ENCODE peak calls at places on chromosomes 5 and 9, in four cellular contexts. One of them, this sample, is unnamed.
A peak's percentile ranks its signal among the peaks of the same experiment; 100 is the strongest.

GRCh38 chr5:22986281-22986680 is 133.1 kb upstream of the CDH12 start:
- DNase-seq in GM12878: no peak
- DNase-seq in SK-N-SH: no peak
- DNase-seq in K562: no peak
- DNase-seq in this sample: no peak

GRCh38 chr9:123225374-123225813 is 43.0 kb downstream of the STRBP start:
- DNase-seq in GM12878: peak; percentile 81
- DNase-seq in SK-N-SH: peak; percentile 20
- DNase-seq in K562: no peak
- DNase-seq in this sample: peak; percentile 58

GRCh38 chr5:148828461-148829247 is 2.2 kb downstream of the ADRB2 start:
- DNase-seq in GM12878: no peak
- DNase-seq in SK-N-SH: no peak
- DNase-seq in K562: no peak
- DNase-seq in this sample: no peak

GRCh38 chr5:158970569-158971014 is 129.1 kb downstream of the EBF1 start:
- DNase-seq in GM12878: no peak
- DNase-seq in SK-N-SH: no peak
- DNase-seq in K562: no peak
- DNase-seq in this sample: no peak

GRCh38 chr9:89036862-89037261 is 45.6 kb downstream of the S1PR3 start:
- DNase-seq in GM12878: no peak
- DNase-seq in SK-N-SH: no peak
- DNase-seq in K562: no peak
- DNase-seq in this sample: no peak

GRCh38 chr9:28456886-28457285 is 883.6 kb upstream of the C9orf72 start:
- DNase-seq in GM12878: no peak
- DNase-seq in SK-N-SH: no peak
- DNase-seq in K562: no peak
- DNase-seq in this sample: no peak

GRCh38 chr5:53191766-53192165 is 82.2 kb upstream of the MOCS2 start:
- DNase-seq in GM12878: no peak
- DNase-seq in SK-N-SH: no peak
- DNase-seq in K562: no peak
- DNase-seq in this sample: no peak

GRCh38 chr5:124519396-124519795 is 227.0 kb downstream of the ZNF608 start:
- DNase-seq in GM12878: peak; percentile 33
- DNase-seq in SK-N-SH: no peak
- DNase-seq in K562: no peak
- DNase-seq in this sample: no peak

GRCh38 chr5:126460459-126460858 is 37.2 kb downstream of the GRAMD2B start:
- DNase-seq in GM12878: no peak
- DNase-seq in SK-N-SH: no peak
- DNase-seq in K562: no peak
- DNase-seq in this sample: no peak

GRCh38 chr9:37302277-37302676 is 120.2 kb upstream of the GRHPR start:
- DNase-seq in GM12878: peak; percentile 90
- DNase-seq in SK-N-SH: no peak
- DNase-seq in K562: no peak
- DNase-seq in this sample: no peak

GRCh38 chr5:168765220-168766037 is 186.3 kb upstream of the PANK3 start:
- DNase-seq in GM12878: no peak
- DNase-seq in SK-N-SH: peak; percentile 59
- DNase-seq in K562: no peak
- DNase-seq in this sample: no peak

GRCh38 chr5:89457411-89458329 is 574.7 kb upstream of the MEF2C start:
- DNase-seq in GM12878: no peak
- DNase-seq in SK-N-SH: no peak
- DNase-seq in K562: no peak
- DNase-seq in this sample: no peak

GRCh38 chr5:14748180-14748900 is 83.8 kb downstream of the OTULIN start:
- DNase-seq in GM12878: no peak
- DNase-seq in SK-N-SH: no peak
- DNase-seq in K562: no peak
- DNase-seq in this sample: no peak

GRCh38 chr9:112848316-112849151 is 42.1 kb downstream of the SLC46A2 start:
- DNase-seq in GM12878: no peak
- DNase-seq in SK-N-SH: no peak
- DNase-seq in K562: no peak
- DNase-seq in this sample: no peak

GRCh38 chr9:27491164-27491563 is 32.9 kb upstream of the IFNK start:
- DNase-seq in GM12878: peak; percentile 11
- DNase-seq in SK-N-SH: no peak
- DNase-seq in K562: no peak
- DNase-seq in this sample: no peak

GRCh38 chr5:167623354-167623753 is 668.1 kb upstream of the WWC1 start:
- DNase-seq in GM12878: no peak
- DNase-seq in SK-N-SH: no peak
- DNase-seq in K562: no peak
- DNase-seq in this sample: no peak

GRCh38 chr5:80216753-80217596 is 38.9 kb downstream of the SERINC5 start:
- DNase-seq in GM12878: no peak
- DNase-seq in SK-N-SH: no peak
- DNase-seq in K562: no peak
- DNase-seq in this sample: peak; percentile 10

GRCh38 chr9:93231716-93232115 is 47.8 kb downstream of the WNK2 start:
- DNase-seq in GM12878: no peak
- DNase-seq in SK-N-SH: no peak
- DNase-seq in K562: no peak
- DNase-seq in this sample: no peak

GRCh38 chr5:154753792-154754191 is 1.4 kb upstream of the LARP1 start:
- DNase-seq in GM12878: no peak
- DNase-seq in SK-N-SH: no peak
- DNase-seq in K562: no peak
- DNase-seq in this sample: peak; percentile 64

GRCh38 chr9:28052104-28052503 is 478.8 kb upstream of the C9orf72 start:
- DNase-seq in GM12878: no peak
- DNase-seq in SK-N-SH: no peak
- DNase-seq in K562: no peak
- DNase-seq in this sample: no peak

GRCh38 chr5:14105717-14106435 is 37.3 kb upstream of the TRIO start:
- DNase-seq in GM12878: no peak
- DNase-seq in SK-N-SH: no peak
- DNase-seq in K562: no peak
- DNase-seq in this sample: no peak

GRCh38 chr5:127867006-127867788 is 164.0 kb downstream of the CCDC192 start:
- DNase-seq in GM12878: no peak
- DNase-seq in SK-N-SH: no peak
- DNase-seq in K562: no peak
- DNase-seq in this sample: no peak

GRCh38 chr5:125257997-125258396 is 511.6 kb upstream of the ZNF608 start:
- DNase-seq in GM12878: no peak
- DNase-seq in SK-N-SH: no peak
- DNase-seq in K562: no peak
- DNase-seq in this sample: no peak

GRCh38 chr9:79489241-79490000 is 82.3 kb upstream of the TLE4 start:
- DNase-seq in GM12878: no peak
- DNase-seq in SK-N-SH: no peak
- DNase-seq in K562: no peak
- DNase-seq in this sample: peak; percentile 18

DNA sequence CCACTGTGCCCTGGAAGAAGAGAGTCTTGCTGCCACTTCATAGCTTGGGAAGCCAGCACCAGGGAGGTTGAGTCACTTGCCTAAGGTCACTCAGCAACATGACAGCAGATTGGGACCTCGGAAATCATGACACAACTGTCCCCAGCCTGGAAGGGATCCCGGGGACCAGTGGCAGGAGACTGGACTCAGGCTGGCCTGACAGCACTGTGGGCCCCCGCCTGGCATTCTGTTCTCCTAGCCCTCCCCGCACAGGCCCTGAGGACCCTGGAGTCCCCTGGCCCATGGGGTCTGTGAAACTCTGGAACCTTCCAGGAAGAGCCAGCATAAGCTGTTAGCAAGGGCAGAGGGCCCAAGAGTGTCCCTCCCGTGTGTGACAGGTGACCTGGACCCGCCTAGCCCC is 64.9 kb downstream of the COL5A1 start:
- DNase-seq in GM12878: no peak
- DNase-seq in SK-N-SH: no peak
- DNase-seq in K562: no peak
- DNase-seq in this sample: no peak
- TF ChIP-seq JUND in GM12878: no peak
- TF ChIP-seq JUND in SK-N-SH: no peak
- TF ChIP-seq JUND in K562: no peak
- TF ChIP-seq JUND in this sample: no peak

DNA sequence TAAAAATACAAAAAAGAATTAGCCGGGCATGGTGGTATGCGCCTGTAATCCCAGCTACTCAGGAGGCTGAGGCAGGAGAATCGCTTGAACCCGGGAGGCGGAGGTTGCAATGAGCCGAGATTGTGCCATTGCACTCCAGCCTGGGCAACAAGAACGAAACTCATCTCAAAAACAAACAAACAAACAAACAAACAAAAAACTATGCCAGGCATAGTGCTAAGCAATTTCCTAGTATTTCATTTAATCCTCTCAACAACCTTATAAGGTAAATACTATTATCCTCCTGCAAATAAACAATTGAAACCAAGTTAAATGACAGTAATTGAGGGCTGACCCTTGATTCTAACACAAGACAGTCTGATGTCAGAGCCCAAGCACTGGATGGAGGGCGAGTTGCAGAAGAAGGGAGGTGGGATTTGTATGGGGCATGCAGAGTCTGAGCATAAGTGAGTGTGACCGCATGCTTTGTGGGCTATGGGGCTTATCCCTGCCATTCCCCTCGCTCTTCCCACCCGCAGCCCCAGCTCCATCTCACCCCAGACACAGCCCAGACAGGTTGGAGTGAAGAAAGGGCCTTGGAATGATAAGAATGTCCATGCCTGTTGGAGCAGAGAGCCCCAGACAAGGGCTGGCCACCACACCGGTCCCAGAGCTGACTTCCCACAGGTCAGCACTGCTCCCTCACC is 24.3 kb upstream of the RPS14 start:
- DNase-seq in GM12878: no peak
- DNase-seq in SK-N-SH: no peak
- DNase-seq in K562: no peak
- DNase-seq in this sample: peak; percentile 85
- TF ChIP-seq JUND in GM12878: no peak
- TF ChIP-seq JUND in SK-N-SH: no peak
- TF ChIP-seq JUND in K562: no peak
- TF ChIP-seq JUND in this sample: no peak

GRCh38 chr9:129382281-129383004 is 204.4 kb upstream of the IER5L start:
- DNase-seq in GM12878: no peak
- DNase-seq in SK-N-SH: peak; percentile 40
- DNase-seq in K562: no peak
- DNase-seq in this sample: peak; percentile 53

GRCh38 chr9:129384138-129384886 is 206.3 kb upstream of the IER5L start:
- DNase-seq in GM12878: no peak
- DNase-seq in SK-N-SH: no peak
- DNase-seq in K562: no peak
- DNase-seq in this sample: no peak

GRCh38 chr9:129383415-129384088 is 205.5 kb upstream of the IER5L start:
- DNase-seq in GM12878: peak; percentile 38
- DNase-seq in SK-N-SH: no peak
- DNase-seq in K562: no peak
- DNase-seq in this sample: peak; percentile 87

GRCh38 chr9:129381481-129381957 is 203.5 kb upstream of the IER5L start:
- DNase-seq in GM12878: no peak
- DNase-seq in SK-N-SH: peak; percentile 29
- DNase-seq in K562: no peak
- DNase-seq in this sample: no peak

GRCh38 chr9:129383005-129383414 is 204.9 kb upstream of the IER5L start:
- DNase-seq in GM12878: no peak
- DNase-seq in SK-N-SH: peak; percentile 70
- DNase-seq in K562: no peak
- DNase-seq in this sample: peak; percentile 93
- TF ChIP-seq JUND in GM12878: no peak
- TF ChIP-seq JUND in SK-N-SH: no peak
- TF ChIP-seq JUND in K562: no peak
- TF ChIP-seq JUND in this sample: no peak

GRCh38 chr5:180399391-180399790 is 46.3 kb upstream of the GFPT2 start:
- DNase-seq in GM12878: no peak
- DNase-seq in SK-N-SH: peak; percentile 8
- DNase-seq in K562: peak; percentile 22
- DNase-seq in this sample: no peak
- TF ChIP-seq JUND in GM12878: no peak
- TF ChIP-seq JUND in SK-N-SH: no peak
- TF ChIP-seq JUND in K562: peak; percentile 28
- TF ChIP-seq JUND in this sample: no peak

GRCh38 chr5:111774525-111774924 is 17.5 kb upstream of the NREP start:
- DNase-seq in GM12878: no peak
- DNase-seq in SK-N-SH: no peak
- DNase-seq in K562: no peak
- DNase-seq in this sample: no peak
- TF ChIP-seq JUND in GM12878: no peak
- TF ChIP-seq JUND in SK-N-SH: peak; percentile 63
- TF ChIP-seq JUND in K562: no peak
- TF ChIP-seq JUND in this sample: no peak

GRCh38 chr9:115413766-115414382 is 295.9 kb upstream of the TNC start:
- DNase-seq in GM12878: no peak
- DNase-seq in SK-N-SH: no peak
- DNase-seq in K562: no peak
- DNase-seq in this sample: no peak
- TF ChIP-seq JUND in GM12878: no peak
- TF ChIP-seq JUND in SK-N-SH: no peak
- TF ChIP-seq JUND in K562: no peak
- TF ChIP-seq JUND in this sample: no peak

DNA sequence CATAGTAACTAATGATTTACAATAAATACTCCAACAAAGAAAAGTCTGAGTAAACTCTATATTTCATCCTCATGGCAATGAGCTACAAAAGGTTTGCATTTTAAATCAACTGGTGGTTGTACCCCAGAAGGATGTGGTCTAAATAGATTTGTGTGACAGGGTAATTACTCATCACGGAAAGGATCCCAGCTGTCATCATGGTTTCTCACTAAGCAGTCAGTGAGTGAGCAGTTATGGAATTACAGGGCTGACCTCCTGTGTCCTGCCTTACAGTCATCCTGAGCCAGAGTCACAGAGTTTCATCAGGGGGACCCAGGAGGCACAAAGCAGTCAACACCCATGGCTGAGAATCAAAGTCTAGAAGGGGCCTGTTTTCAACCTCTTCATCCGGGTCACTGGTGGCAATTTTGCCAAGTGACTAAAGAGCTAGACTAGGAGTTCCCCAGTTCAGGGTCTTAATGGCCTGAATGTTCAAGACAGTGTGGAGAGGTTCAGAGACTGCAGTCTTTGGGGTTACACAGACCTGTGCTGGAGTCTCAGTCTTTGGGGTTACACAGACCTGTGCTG is 210.7 kb upstream of the SLC24A2 start:
- DNase-seq in GM12878: peak; percentile 92
- DNase-seq in SK-N-SH: no peak
- DNase-seq in K562: no peak
- DNase-seq in this sample: no peak
- TF ChIP-seq JUND in GM12878: no peak
- TF ChIP-seq JUND in SK-N-SH: peak; percentile 65
- TF ChIP-seq JUND in K562: no peak
- TF ChIP-seq JUND in this sample: no peak

DNA sequence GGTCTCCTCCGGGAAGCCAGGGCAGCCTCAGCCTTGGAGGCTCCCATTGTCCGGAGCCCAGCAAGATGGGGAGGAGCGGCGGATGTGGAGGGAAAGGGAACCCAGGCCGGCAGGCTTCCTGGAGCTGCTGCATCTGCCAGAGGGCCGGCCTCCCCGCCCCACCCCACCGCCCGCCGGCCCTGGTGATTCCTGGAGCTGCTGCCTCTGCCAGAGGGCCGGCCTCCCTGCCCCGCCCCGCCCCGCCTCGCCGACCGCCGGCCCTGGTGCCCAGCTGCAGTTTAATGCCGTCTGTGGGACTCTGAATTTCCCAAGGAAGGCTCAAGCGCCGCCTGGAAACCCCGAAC is 31.6 kb downstream of the EXD3 start:
- DNase-seq in GM12878: no peak
- DNase-seq in SK-N-SH: no peak
- DNase-seq in K562: no peak
- DNase-seq in this sample: no peak
- TF ChIP-seq JUND in GM12878: no peak
- TF ChIP-seq JUND in SK-N-SH: no peak
- TF ChIP-seq JUND in K562: no peak
- TF ChIP-seq JUND in this sample: no peak

This sample was measured in T47D.